ENCODE peak calls at places on chromosomes 11 and 22, in seven cellular contexts. One of them, this sample, is unnamed.

GRCh38 chr22:17931400-17931825 is 92.9 kb downstream of the MICAL3 start:
- DNase-seq in mammary epithelial cell: no peak
- DNase-seq in colonic mucosa: peak; percentile 44
- DNase-seq in lung: no peak
- DNase-seq in left lung: no peak
- DNase-seq in sigmoid colon: no peak
- DNase-seq in ovary: no peak
- DNase-seq in this sample: no peak

GRCh38 chr11:103257360-103257759 is 148.1 kb downstream of the DYNC2H1 start:
- DNase-seq in mammary epithelial cell: no peak
- DNase-seq in colonic mucosa: no peak
- DNase-seq in lung: no peak
- DNase-seq in left lung: no peak
- DNase-seq in sigmoid colon: no peak
- DNase-seq in ovary: no peak
- DNase-seq in this sample: no peak

GRCh38 chr11:46333129-46333947 is 13.9 kb upstream of the DGKZ start:
- DNase-seq in mammary epithelial cell: no peak
- DNase-seq in colonic mucosa: no peak
- DNase-seq in lung: no peak
- DNase-seq in left lung: no peak
- DNase-seq in sigmoid colon: no peak
- DNase-seq in ovary: no peak
- DNase-seq in this sample: no peak

GRCh38 chr11:114171257-114172054 is 111.9 kb downstream of the ZBTB16 start:
- DNase-seq in mammary epithelial cell: no peak
- DNase-seq in colonic mucosa: peak; percentile 65
- DNase-seq in lung: peak; percentile 78
- DNase-seq in left lung: peak; percentile 61
- DNase-seq in sigmoid colon: peak; percentile 93
- DNase-seq in ovary: peak; percentile 86
- DNase-seq in this sample: no peak

GRCh38 chr11:70120674-70121073 is 42.6 kb downstream of the ANO1 start:
- DNase-seq in mammary epithelial cell: no peak
- DNase-seq in colonic mucosa: no peak
- DNase-seq in lung: no peak
- DNase-seq in left lung: no peak
- DNase-seq in sigmoid colon: no peak
- DNase-seq in ovary: no peak
- DNase-seq in this sample: no peak

GRCh38 chr22:19808873-19809478 is 45.7 kb downstream of the GNB1L start:
- DNase-seq in mammary epithelial cell: no peak
- DNase-seq in colonic mucosa: no peak
- DNase-seq in lung: no peak
- DNase-seq in left lung: peak; percentile 21
- DNase-seq in sigmoid colon: no peak
- DNase-seq in ovary: no peak
- DNase-seq in this sample: no peak

GRCh38 chr11:61683961-61684869 is 4.0 kb downstream of the DAGLA start:
- DNase-seq in mammary epithelial cell: no peak
- DNase-seq in colonic mucosa: no peak
- DNase-seq in lung: no peak
- DNase-seq in left lung: no peak
- DNase-seq in sigmoid colon: no peak
- DNase-seq in ovary: no peak
- DNase-seq in this sample: no peak

GRCh38 chr11:77175021-77175842 is 47.2 kb downstream of the MYO7A start:
- DNase-seq in mammary epithelial cell: no peak
- DNase-seq in colonic mucosa: no peak
- DNase-seq in lung: no peak
- DNase-seq in left lung: no peak
- DNase-seq in sigmoid colon: peak; percentile 75
- DNase-seq in ovary: no peak
- DNase-seq in this sample: no peak

GRCh38 chr11:88359529-88359928 is 22.0 kb upstream of the CTSC start:
- DNase-seq in mammary epithelial cell: no peak
- DNase-seq in colonic mucosa: no peak
- DNase-seq in lung: no peak
- DNase-seq in left lung: no peak
- DNase-seq in sigmoid colon: no peak
- DNase-seq in ovary: no peak
- DNase-seq in this sample: no peak

GRCh38 chr11:70246196-70246595 is 24.3 kb upstream of the PPFIA1 start:
- DNase-seq in mammary epithelial cell: peak; percentile 50
- DNase-seq in colonic mucosa: no peak
- DNase-seq in lung: no peak
- DNase-seq in left lung: no peak
- DNase-seq in sigmoid colon: no peak
- DNase-seq in ovary: no peak
- DNase-seq in this sample: no peak

GRCh38 chr11:131486100-131486499 is 115.7 kb downstream of the NTM start:
- DNase-seq in mammary epithelial cell: no peak
- DNase-seq in colonic mucosa: no peak
- DNase-seq in lung: no peak
- DNase-seq in left lung: no peak
- DNase-seq in sigmoid colon: no peak
- DNase-seq in ovary: no peak
- DNase-seq in this sample: no peak

GRCh38 chr11:10400856-10401255 is 54.2 kb upstream of the AMPD3 start:
- DNase-seq in mammary epithelial cell: no peak
- DNase-seq in colonic mucosa: no peak
- DNase-seq in lung: no peak
- DNase-seq in left lung: no peak
- DNase-seq in sigmoid colon: no peak
- DNase-seq in ovary: no peak
- DNase-seq in this sample: no peak

GRCh38 chr11:37468344-37468743 is 870.3 kb upstream of the RAG2 start:
- DNase-seq in mammary epithelial cell: no peak
- DNase-seq in colonic mucosa: no peak
- DNase-seq in lung: no peak
- DNase-seq in left lung: no peak
- DNase-seq in sigmoid colon: no peak
- DNase-seq in ovary: no peak
- DNase-seq in this sample: no peak

GRCh38 chr22:39207141-39208012 is 37.4 kb downstream of the PDGFB start:
- DNase-seq in mammary epithelial cell: peak; percentile 65
- DNase-seq in colonic mucosa: no peak
- DNase-seq in lung: no peak
- DNase-seq in left lung: no peak
- DNase-seq in sigmoid colon: peak; percentile 58
- DNase-seq in ovary: no peak
- DNase-seq in this sample: peak; percentile 63

GRCh38 chr22:47392054-47392347 is 629.6 kb downstream of the TBC1D22A start:
- DNase-seq in mammary epithelial cell: no peak
- DNase-seq in colonic mucosa: no peak
- DNase-seq in lung: no peak
- DNase-seq in left lung: no peak
- DNase-seq in sigmoid colon: no peak
- DNase-seq in ovary: no peak
- DNase-seq in this sample: no peak

GRCh38 chr11:45649544-45650165 is 15.8 kb downstream of the CHST1 start:
- DNase-seq in mammary epithelial cell: no peak
- DNase-seq in colonic mucosa: no peak
- DNase-seq in lung: no peak
- DNase-seq in left lung: no peak
- DNase-seq in sigmoid colon: no peak
- DNase-seq in ovary: no peak
- DNase-seq in this sample: no peak

GRCh38 chr22:31093090-31093850 is 12.2 kb downstream of the SMTN start:
- DNase-seq in mammary epithelial cell: no peak
- DNase-seq in colonic mucosa: no peak
- DNase-seq in lung: no peak
- DNase-seq in left lung: no peak
- DNase-seq in sigmoid colon: peak; percentile 94
- DNase-seq in ovary: peak; percentile 77
- DNase-seq in this sample: no peak

GRCh38 chr11:95337175-95337957 is 106.4 kb upstream of the SESN3 start:
- DNase-seq in mammary epithelial cell: peak; percentile 90
- DNase-seq in colonic mucosa: peak; percentile 42
- DNase-seq in lung: peak; percentile 36
- DNase-seq in left lung: peak; percentile 59
- DNase-seq in sigmoid colon: peak; percentile 79
- DNase-seq in ovary: peak; percentile 72
- DNase-seq in this sample: peak; percentile 87

GRCh38 chr11:11230802-11231562 is 122.1 kb downstream of the CSNK2A3 start:
- DNase-seq in mammary epithelial cell: no peak
- DNase-seq in colonic mucosa: no peak
- DNase-seq in lung: no peak
- DNase-seq in left lung: no peak
- DNase-seq in sigmoid colon: no peak
- DNase-seq in ovary: no peak
- DNase-seq in this sample: no peak

GRCh38 chr11:90250970-90251369 is 28.1 kb upstream of the CHORDC1 start:
- DNase-seq in mammary epithelial cell: no peak
- DNase-seq in colonic mucosa: no peak
- DNase-seq in lung: no peak
- DNase-seq in left lung: no peak
- DNase-seq in sigmoid colon: no peak
- DNase-seq in ovary: no peak
- DNase-seq in this sample: no peak

GRCh38 chr11:62682518-62682917 is 3.6 kb upstream of the UBXN1 start:
- DNase-seq in mammary epithelial cell: no peak
- DNase-seq in colonic mucosa: no peak
- DNase-seq in lung: no peak
- DNase-seq in left lung: no peak
- DNase-seq in sigmoid colon: no peak
- DNase-seq in ovary: no peak
- DNase-seq in this sample: no peak

DNA sequence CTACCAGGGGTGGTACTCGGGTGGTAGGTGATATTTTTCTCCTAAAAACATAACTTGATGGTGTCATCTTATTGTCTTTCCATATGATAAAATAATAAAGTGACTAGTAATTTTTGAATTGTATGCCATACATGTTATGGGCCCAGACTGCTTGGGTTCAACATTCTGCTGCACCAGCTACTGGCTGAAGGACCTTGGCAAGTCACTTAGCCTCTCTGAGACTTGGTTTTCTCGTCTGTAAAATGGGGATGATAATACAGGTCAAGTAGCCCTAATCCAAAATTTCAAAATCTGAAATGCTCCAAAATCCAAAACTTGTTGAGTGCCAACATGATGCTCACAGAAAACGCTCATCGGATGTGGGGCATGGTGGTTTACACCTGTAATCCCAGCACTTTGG is 35.6 kb upstream of the TFIP11 start:
- DNase-seq in mammary epithelial cell: no peak
- DNase-seq in colonic mucosa: no peak
- DNase-seq in lung: no peak
- DNase-seq in left lung: no peak
- DNase-seq in sigmoid colon: no peak
- DNase-seq in ovary: no peak
- DNase-seq in this sample: no peak
- H3K4me1 ChIP-seq in mammary epithelial cell: peaks cover 46% of the 10 kb centered on the region
- H3K4me1 ChIP-seq in colonic mucosa: no peaks in the 10 kb centered on the region
- H3K4me1 ChIP-seq in lung: peaks cover 11% of the 10 kb centered on the region
- H3K4me1 ChIP-seq in left lung: peaks cover 27% of the 10 kb centered on the region
- H3K4me1 ChIP-seq in sigmoid colon: no peaks in the 10 kb centered on the region
- H3K4me1 ChIP-seq in ovary: no peaks in the 10 kb centered on the region
- H3K4me1 ChIP-seq in this sample: peaks cover 17% of the 10 kb centered on the region

GRCh38 chr11:35373284-35373933 is 45.9 kb downstream of the SLC1A2 start:
- DNase-seq in mammary epithelial cell: no peak
- DNase-seq in colonic mucosa: peak; percentile 37
- DNase-seq in lung: no peak
- DNase-seq in left lung: no peak
- DNase-seq in sigmoid colon: no peak
- DNase-seq in ovary: no peak
- DNase-seq in this sample: no peak
- TF ChIP-seq CTCF in mammary epithelial cell: no peak
- TF ChIP-seq CTCF in colonic mucosa: no peak
- TF ChIP-seq CTCF in lung: no peak
- TF ChIP-seq CTCF in left lung: no peak
- TF ChIP-seq CTCF in sigmoid colon: no peak
- TF ChIP-seq CTCF in ovary: no peak
- TF ChIP-seq CTCF in this sample: peak; percentile 5

DNA sequence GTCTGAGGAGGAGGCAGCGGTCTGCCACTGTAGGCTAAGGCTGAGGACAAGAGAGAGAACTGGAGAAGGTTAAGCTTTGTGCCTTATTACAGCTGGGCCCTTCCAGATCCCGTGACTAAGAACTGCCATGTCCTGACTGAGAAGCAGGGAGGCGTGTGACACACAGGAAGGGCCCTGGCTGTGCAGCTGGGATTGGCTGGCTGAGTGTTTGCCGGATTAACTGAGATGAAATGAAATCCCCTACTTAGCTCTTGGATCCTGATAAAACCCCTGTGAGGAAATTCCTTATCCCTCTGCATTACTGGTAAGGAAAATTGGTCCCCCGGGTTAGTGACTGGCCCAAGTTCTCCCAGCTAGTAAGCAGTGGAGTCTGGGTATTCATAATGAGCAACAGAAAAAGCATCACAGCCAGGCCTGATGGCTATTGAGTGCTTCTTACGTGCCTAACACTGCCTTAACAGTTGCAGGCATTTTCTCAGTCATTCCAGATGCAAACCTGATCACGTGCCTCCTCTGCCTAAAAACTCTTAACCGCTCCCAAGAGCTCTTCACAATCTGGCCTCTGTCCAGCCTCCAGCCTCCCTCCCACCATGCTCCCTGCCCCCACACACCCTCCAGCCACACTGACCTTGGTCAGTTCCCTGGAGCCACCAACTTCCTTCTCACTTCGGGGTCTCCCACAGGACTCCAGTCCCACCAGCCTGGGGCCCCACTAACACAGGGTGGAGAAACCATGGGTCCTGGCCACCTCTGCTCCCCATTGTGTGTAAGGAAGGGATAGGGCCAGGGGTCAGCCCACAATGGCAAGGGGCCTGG is 37.8 kb downstream of the ARRB1 start:
- DNase-seq in mammary epithelial cell: no peak
- DNase-seq in colonic mucosa: peak; percentile 62
- DNase-seq in lung: peak; percentile 82
- DNase-seq in left lung: peak; percentile 81
- DNase-seq in sigmoid colon: peak; percentile 82
- DNase-seq in ovary: peak; percentile 73
- DNase-seq in this sample: no peak
- H3K27ac ChIP-seq in mammary epithelial cell: no peak overlapping the region
- H3K27ac ChIP-seq in colonic mucosa: peak overlapping the region; percentile 76
- H3K27ac ChIP-seq in lung: peak overlapping the region; percentile 57
- H3K27ac ChIP-seq in left lung: peak overlapping the region; percentile 84
- H3K27ac ChIP-seq in sigmoid colon: peak overlapping the region; percentile 23
- H3K27ac ChIP-seq in ovary: peak overlapping the region; percentile 17
- H3K27ac ChIP-seq in this sample: no peak overlapping the region

DNA sequence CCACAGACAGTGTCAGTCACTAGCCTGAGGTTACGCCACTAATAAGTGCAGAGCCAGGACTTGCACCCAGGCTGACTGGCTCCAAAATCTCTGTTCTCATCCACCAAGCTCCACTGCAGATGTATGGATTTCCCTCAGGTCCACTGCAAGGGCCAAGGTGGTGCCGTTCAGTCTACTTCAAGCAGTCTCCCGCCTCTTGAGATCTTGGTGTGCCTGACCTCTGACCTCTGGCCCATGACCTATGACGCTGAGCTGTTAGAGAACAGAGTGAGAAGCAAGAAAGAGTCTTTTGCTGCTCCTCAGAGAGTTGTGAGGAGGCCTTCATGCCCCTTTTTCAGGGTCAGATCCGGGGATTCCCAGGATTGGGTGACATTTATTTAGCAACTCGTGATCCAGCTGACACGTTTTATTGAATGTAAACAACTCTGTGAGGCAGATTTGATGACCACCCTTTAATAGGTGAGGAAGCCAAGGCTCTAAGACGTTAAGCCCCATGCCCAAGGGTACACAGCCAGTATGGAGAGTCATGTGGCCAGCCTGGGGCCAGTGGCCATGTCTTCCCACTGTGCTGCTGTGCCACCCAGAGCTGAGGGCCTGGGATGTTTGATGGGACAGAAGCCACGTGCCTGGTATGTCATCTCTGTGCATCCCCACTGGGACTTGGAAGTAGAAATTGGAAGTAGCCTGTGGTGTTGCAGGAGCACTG is 25.2 kb downstream of the DCPS start:
- DNase-seq in mammary epithelial cell: no peak
- DNase-seq in colonic mucosa: no peak
- DNase-seq in lung: no peak
- DNase-seq in left lung: no peak
- DNase-seq in sigmoid colon: no peak
- DNase-seq in ovary: no peak
- DNase-seq in this sample: no peak
- H3K4me1 ChIP-seq in mammary epithelial cell: peaks cover 13% of the 10 kb centered on the region
- H3K4me1 ChIP-seq in colonic mucosa: no peaks in the 10 kb centered on the region
- H3K4me1 ChIP-seq in lung: no peaks in the 10 kb centered on the region
- H3K4me1 ChIP-seq in left lung: no peaks in the 10 kb centered on the region
- H3K4me1 ChIP-seq in sigmoid colon: no peaks in the 10 kb centered on the region
- H3K4me1 ChIP-seq in ovary: peaks cover 6% of the 10 kb centered on the region
- H3K4me1 ChIP-seq in this sample: no peaks in the 10 kb centered on the region

This sample was measured in foreskin keratinocyte.